ENCODE peak calls at places on chromosomes 16 and 17, in seven cellular contexts. One of them, this sample, is unnamed.

GRCh38 chr16:89893642-89894548 is 20.5 kb downstream of the TCF25 start:
- ATAC-seq in A549: peak; percentile 20
- ATAC-seq in activated T-cell treated with anti-CD3 and anti-CD28 coated beads, Interleukin-2, amount 50 U/mL, for 72 hours: no peak
- ATAC-seq in activated CD8-positive, alpha-beta T cell treated with anti-CD3 and anti-CD28 coated beads for 36 hours: no peak
- ATAC-seq in right cardiac atrium: peak; percentile 20
- ATAC-seq in heart left ventricle: peak; percentile 5
- ATAC-seq in upper lobe of right lung: peak; percentile 31
- ATAC-seq in this sample: no peak

GRCh38 chr17:1577657-1578428 is 15.3 kb upstream of the PITPNA start:
- ATAC-seq in activated T-cell treated with anti-CD3 and anti-CD28 coated beads, Interleukin-2, amount 50 U/mL, for 72 hours: peak; percentile 3
- ATAC-seq in upper lobe of right lung: peak; percentile 8
- ATAC-seq in activated CD8-positive, alpha-beta T cell treated with anti-CD3 and anti-CD28 coated beads for 36 hours: no peak
- ATAC-seq in right cardiac atrium: peak; percentile 3
- ATAC-seq in heart left ventricle: peak; percentile 3
- ATAC-seq in A549: no peak
- ATAC-seq in this sample: peak; percentile 8

GRCh38 chr16:2091722-2092620 is 43.7 kb downstream of the PKD1 start:
- ATAC-seq in activated T-cell treated with anti-CD3 and anti-CD28 coated beads, Interleukin-2, amount 50 U/mL, for 72 hours: no peak
- ATAC-seq in right cardiac atrium: no peak
- ATAC-seq in heart left ventricle: no peak
- ATAC-seq in upper lobe of right lung: no peak
- ATAC-seq in A549: no peak
- ATAC-seq in activated CD8-positive, alpha-beta T cell treated with anti-CD3 and anti-CD28 coated beads for 36 hours: no peak
- ATAC-seq in this sample: no peak

GRCh38 chr17:33273743-33274410 is 19.2 kb downstream of the ASIC2 start:
- ATAC-seq in activated CD8-positive, alpha-beta T cell treated with anti-CD3 and anti-CD28 coated beads for 36 hours: no peak
- ATAC-seq in activated T-cell treated with anti-CD3 and anti-CD28 coated beads, Interleukin-2, amount 50 U/mL, for 72 hours: no peak
- ATAC-seq in right cardiac atrium: no peak
- ATAC-seq in heart left ventricle: no peak
- ATAC-seq in upper lobe of right lung: no peak
- ATAC-seq in A549: no peak
- ATAC-seq in this sample: no peak

GRCh38 chr17:75511270-75511609 is 4.1 kb downstream of the CASKIN2 start:
- ATAC-seq in A549: no peak
- ATAC-seq in upper lobe of right lung: no peak
- ATAC-seq in activated T-cell treated with anti-CD3 and anti-CD28 coated beads, Interleukin-2, amount 50 U/mL, for 72 hours: no peak
- ATAC-seq in heart left ventricle: no peak
- ATAC-seq in activated CD8-positive, alpha-beta T cell treated with anti-CD3 and anti-CD28 coated beads for 36 hours: no peak
- ATAC-seq in right cardiac atrium: no peak
- ATAC-seq in this sample: no peak

GRCh38 chr17:7579839-7580630 is 597 bp downstream of the CD68 start:
- ATAC-seq in heart left ventricle: no peak
- ATAC-seq in upper lobe of right lung: peak; percentile 0
- ATAC-seq in activated T-cell treated with anti-CD3 and anti-CD28 coated beads, Interleukin-2, amount 50 U/mL, for 72 hours: no peak
- ATAC-seq in activated CD8-positive, alpha-beta T cell treated with anti-CD3 and anti-CD28 coated beads for 36 hours: no peak
- ATAC-seq in right cardiac atrium: no peak
- ATAC-seq in A549: peak; percentile 4
- ATAC-seq in this sample: no peak

GRCh38 chr16:74936902-74937560 is 47.9 kb downstream of the WDR59 start:
- ATAC-seq in A549: no peak
- ATAC-seq in upper lobe of right lung: peak; percentile 95
- ATAC-seq in activated CD8-positive, alpha-beta T cell treated with anti-CD3 and anti-CD28 coated beads for 36 hours: peak; percentile 66
- ATAC-seq in heart left ventricle: no peak
- ATAC-seq in right cardiac atrium: no peak
- ATAC-seq in activated T-cell treated with anti-CD3 and anti-CD28 coated beads, Interleukin-2, amount 50 U/mL, for 72 hours: peak; percentile 98
- ATAC-seq in this sample: no peak

GRCh38 chr16:57852189-57852588 is 49.9 kb upstream of the KIFC3 start:
- ATAC-seq in A549: no peak
- ATAC-seq in upper lobe of right lung: no peak
- ATAC-seq in activated T-cell treated with anti-CD3 and anti-CD28 coated beads, Interleukin-2, amount 50 U/mL, for 72 hours: no peak
- ATAC-seq in heart left ventricle: no peak
- ATAC-seq in activated CD8-positive, alpha-beta T cell treated with anti-CD3 and anti-CD28 coated beads for 36 hours: no peak
- ATAC-seq in right cardiac atrium: no peak
- ATAC-seq in this sample: no peak

GRCh38 chr17:82915697-82916027 is 75.8 kb upstream of the ZNF750 start:
- ATAC-seq in upper lobe of right lung: no peak
- ATAC-seq in activated CD8-positive, alpha-beta T cell treated with anti-CD3 and anti-CD28 coated beads for 36 hours: no peak
- ATAC-seq in A549: no peak
- ATAC-seq in heart left ventricle: no peak
- ATAC-seq in right cardiac atrium: no peak
- ATAC-seq in activated T-cell treated with anti-CD3 and anti-CD28 coated beads, Interleukin-2, amount 50 U/mL, for 72 hours: no peak
- ATAC-seq in this sample: no peak

GRCh38 chr17:66518677-66519076 is 216.3 kb downstream of the PRKCA start:
- ATAC-seq in activated CD8-positive, alpha-beta T cell treated with anti-CD3 and anti-CD28 coated beads for 36 hours: no peak
- ATAC-seq in right cardiac atrium: no peak
- ATAC-seq in upper lobe of right lung: no peak
- ATAC-seq in A549: no peak
- ATAC-seq in heart left ventricle: no peak
- ATAC-seq in activated T-cell treated with anti-CD3 and anti-CD28 coated beads, Interleukin-2, amount 50 U/mL, for 72 hours: no peak
- ATAC-seq in this sample: no peak

GRCh38 chr17:48804936-48805411 is 12.1 kb downstream of the TTLL6 start:
- ATAC-seq in right cardiac atrium: peak; percentile 88
- ATAC-seq in activated CD8-positive, alpha-beta T cell treated with anti-CD3 and anti-CD28 coated beads for 36 hours: peak; percentile 100
- ATAC-seq in upper lobe of right lung: peak; percentile 91
- ATAC-seq in A549: peak; percentile 95
- ATAC-seq in activated T-cell treated with anti-CD3 and anti-CD28 coated beads, Interleukin-2, amount 50 U/mL, for 72 hours: peak; percentile 84
- ATAC-seq in heart left ventricle: peak; percentile 90
- ATAC-seq in this sample: peak; percentile 83

GRCh38 chr16:73771196-73771595 is 525.4 kb upstream of the PSMD7 start:
- ATAC-seq in activated CD8-positive, alpha-beta T cell treated with anti-CD3 and anti-CD28 coated beads for 36 hours: no peak
- ATAC-seq in A549: no peak
- ATAC-seq in activated T-cell treated with anti-CD3 and anti-CD28 coated beads, Interleukin-2, amount 50 U/mL, for 72 hours: no peak
- ATAC-seq in right cardiac atrium: no peak
- ATAC-seq in upper lobe of right lung: no peak
- ATAC-seq in heart left ventricle: no peak
- ATAC-seq in this sample: no peak

GRCh38 chr17:15261063-15261817 is 3.9 kb downstream of the PMP22 start:
- ATAC-seq in activated CD8-positive, alpha-beta T cell treated with anti-CD3 and anti-CD28 coated beads for 36 hours: peak; percentile 43
- ATAC-seq in upper lobe of right lung: peak; percentile 10
- ATAC-seq in right cardiac atrium: peak; percentile 32
- ATAC-seq in A549: peak; percentile 62
- ATAC-seq in heart left ventricle: peak; percentile 21
- ATAC-seq in activated T-cell treated with anti-CD3 and anti-CD28 coated beads, Interleukin-2, amount 50 U/mL, for 72 hours: peak; percentile 25
- ATAC-seq in this sample: peak; percentile 28

GRCh38 chr17:9765302-9765701 is 26.1 kb downstream of the DHRS7C start:
- ATAC-seq in A549: no peak
- ATAC-seq in upper lobe of right lung: no peak
- ATAC-seq in activated CD8-positive, alpha-beta T cell treated with anti-CD3 and anti-CD28 coated beads for 36 hours: no peak
- ATAC-seq in heart left ventricle: peak; percentile 70
- ATAC-seq in right cardiac atrium: no peak
- ATAC-seq in activated T-cell treated with anti-CD3 and anti-CD28 coated beads, Interleukin-2, amount 50 U/mL, for 72 hours: no peak
- ATAC-seq in this sample: no peak

GRCh38 chr16:66606000-66606751 is 1.7 kb downstream of the CMTM3 start:
- ATAC-seq in activated T-cell treated with anti-CD3 and anti-CD28 coated beads, Interleukin-2, amount 50 U/mL, for 72 hours: no peak
- ATAC-seq in upper lobe of right lung: no peak
- ATAC-seq in A549: no peak
- ATAC-seq in right cardiac atrium: no peak
- ATAC-seq in activated CD8-positive, alpha-beta T cell treated with anti-CD3 and anti-CD28 coated beads for 36 hours: no peak
- ATAC-seq in heart left ventricle: no peak
- ATAC-seq in this sample: no peak

GRCh38 chr17:3773511-3773910 is 27.5 kb downstream of the ITGAE start:
- ATAC-seq in right cardiac atrium: no peak
- ATAC-seq in upper lobe of right lung: no peak
- ATAC-seq in activated CD8-positive, alpha-beta T cell treated with anti-CD3 and anti-CD28 coated beads for 36 hours: no peak
- ATAC-seq in heart left ventricle: no peak
- ATAC-seq in A549: peak; percentile 45
- ATAC-seq in activated T-cell treated with anti-CD3 and anti-CD28 coated beads, Interleukin-2, amount 50 U/mL, for 72 hours: no peak
- ATAC-seq in this sample: no peak

GRCh38 chr17:42027961-42028790 is 8.3 kb downstream of the NKIRAS2 start:
- ATAC-seq in activated T-cell treated with anti-CD3 and anti-CD28 coated beads, Interleukin-2, amount 50 U/mL, for 72 hours: no peak
- ATAC-seq in right cardiac atrium: no peak
- ATAC-seq in A549: peak; percentile 58
- ATAC-seq in activated CD8-positive, alpha-beta T cell treated with anti-CD3 and anti-CD28 coated beads for 36 hours: no peak
- ATAC-seq in heart left ventricle: no peak
- ATAC-seq in upper lobe of right lung: no peak
- ATAC-seq in this sample: no peak

GRCh38 chr16:79662673-79663313 is 62.3 kb upstream of the MAF start:
- ATAC-seq in upper lobe of right lung: no peak
- ATAC-seq in activated T-cell treated with anti-CD3 and anti-CD28 coated beads, Interleukin-2, amount 50 U/mL, for 72 hours: no peak
- ATAC-seq in activated CD8-positive, alpha-beta T cell treated with anti-CD3 and anti-CD28 coated beads for 36 hours: no peak
- ATAC-seq in right cardiac atrium: no peak
- ATAC-seq in heart left ventricle: no peak
- ATAC-seq in A549: no peak
- ATAC-seq in this sample: no peak

GRCh38 chr16:50876263-50876662 is 134.4 kb downstream of the CYLD start:
- ATAC-seq in right cardiac atrium: no peak
- ATAC-seq in heart left ventricle: no peak
- ATAC-seq in A549: no peak
- ATAC-seq in activated CD8-positive, alpha-beta T cell treated with anti-CD3 and anti-CD28 coated beads for 36 hours: no peak
- ATAC-seq in upper lobe of right lung: no peak
- ATAC-seq in activated T-cell treated with anti-CD3 and anti-CD28 coated beads, Interleukin-2, amount 50 U/mL, for 72 hours: no peak
- ATAC-seq in this sample: no peak

GRCh38 chr17:33639103-33639991 is 346.3 kb upstream of the ASIC2 start:
- ATAC-seq in A549: no peak
- ATAC-seq in upper lobe of right lung: peak; percentile 80
- ATAC-seq in right cardiac atrium: no peak
- ATAC-seq in heart left ventricle: no peak
- ATAC-seq in activated T-cell treated with anti-CD3 and anti-CD28 coated beads, Interleukin-2, amount 50 U/mL, for 72 hours: no peak
- ATAC-seq in activated CD8-positive, alpha-beta T cell treated with anti-CD3 and anti-CD28 coated beads for 36 hours: no peak
- ATAC-seq in this sample: no peak

GRCh38 chr17:17757944-17758343 is 76.7 kb downstream of the RAI1 start:
- ATAC-seq in activated CD8-positive, alpha-beta T cell treated with anti-CD3 and anti-CD28 coated beads for 36 hours: no peak
- ATAC-seq in activated T-cell treated with anti-CD3 and anti-CD28 coated beads, Interleukin-2, amount 50 U/mL, for 72 hours: no peak
- ATAC-seq in right cardiac atrium: no peak
- ATAC-seq in upper lobe of right lung: no peak
- ATAC-seq in A549: no peak
- ATAC-seq in heart left ventricle: no peak
- ATAC-seq in this sample: no peak

GRCh38 chr16:88920618-88921602 is 54.5 kb upstream of the PABPN1L start:
- ATAC-seq in heart left ventricle: peak; percentile 78
- ATAC-seq in activated CD8-positive, alpha-beta T cell treated with anti-CD3 and anti-CD28 coated beads for 36 hours: peak; percentile 62
- ATAC-seq in activated T-cell treated with anti-CD3 and anti-CD28 coated beads, Interleukin-2, amount 50 U/mL, for 72 hours: no peak
- ATAC-seq in A549: no peak
- ATAC-seq in upper lobe of right lung: peak; percentile 55
- ATAC-seq in right cardiac atrium: peak; percentile 77
- ATAC-seq in this sample: peak; percentile 83

GRCh38 chr17:77602883-77603640 is 355.4 kb upstream of the TNRC6C start:
- ATAC-seq in activated CD8-positive, alpha-beta T cell treated with anti-CD3 and anti-CD28 coated beads for 36 hours: no peak
- ATAC-seq in activated T-cell treated with anti-CD3 and anti-CD28 coated beads, Interleukin-2, amount 50 U/mL, for 72 hours: no peak
- ATAC-seq in right cardiac atrium: no peak
- ATAC-seq in A549: no peak
- ATAC-seq in upper lobe of right lung: no peak
- ATAC-seq in heart left ventricle: peak; percentile 1
- ATAC-seq in this sample: peak; percentile 1

GRCh38 chr16:592518-593306 is 2.8 kb downstream of the RAB40C start:
- ATAC-seq in A549: no peak
- ATAC-seq in heart left ventricle: no peak
- ATAC-seq in activated CD8-positive, alpha-beta T cell treated with anti-CD3 and anti-CD28 coated beads for 36 hours: no peak
- ATAC-seq in activated T-cell treated with anti-CD3 and anti-CD28 coated beads, Interleukin-2, amount 50 U/mL, for 72 hours: no peak
- ATAC-seq in right cardiac atrium: no peak
- ATAC-seq in upper lobe of right lung: peak; percentile 11
- ATAC-seq in this sample: no peak

GRCh38 chr17:42843358-42843934 is 934 bp upstream of the AOC2 start:
- ATAC-seq in heart left ventricle: peak; percentile 77
- ATAC-seq in A549: peak; percentile 80
- ATAC-seq in right cardiac atrium: peak; percentile 60
- ATAC-seq in upper lobe of right lung: peak; percentile 75
- ATAC-seq in activated CD8-positive, alpha-beta T cell treated with anti-CD3 and anti-CD28 coated beads for 36 hours: peak; percentile 29
- ATAC-seq in activated T-cell treated with anti-CD3 and anti-CD28 coated beads, Interleukin-2, amount 50 U/mL, for 72 hours: no peak
- ATAC-seq in this sample: peak; percentile 63

GRCh38 chr16:21990381-21990944 is 10.5 kb downstream of the PDZD9 start:
- ATAC-seq in right cardiac atrium: no peak
- ATAC-seq in heart left ventricle: no peak
- ATAC-seq in upper lobe of right lung: no peak
- ATAC-seq in activated T-cell treated with anti-CD3 and anti-CD28 coated beads, Interleukin-2, amount 50 U/mL, for 72 hours: no peak
- ATAC-seq in A549: no peak
- ATAC-seq in activated CD8-positive, alpha-beta T cell treated with anti-CD3 and anti-CD28 coated beads for 36 hours: no peak
- ATAC-seq in this sample: no peak

GRCh38 chr16:24515186-24515585 is 24.2 kb upstream of the RBBP6 start:
- ATAC-seq in A549: no peak
- ATAC-seq in heart left ventricle: no peak
- ATAC-seq in upper lobe of right lung: no peak
- ATAC-seq in activated CD8-positive, alpha-beta T cell treated with anti-CD3 and anti-CD28 coated beads for 36 hours: no peak
- ATAC-seq in right cardiac atrium: no peak
- ATAC-seq in activated T-cell treated with anti-CD3 and anti-CD28 coated beads, Interleukin-2, amount 50 U/mL, for 72 hours: no peak
- ATAC-seq in this sample: no peak

GRCh38 chr16:8924214-8924613 is 39.5 kb downstream of the USP7 start:
- ATAC-seq in upper lobe of right lung: peak; percentile 82
- ATAC-seq in heart left ventricle: peak; percentile 86
- ATAC-seq in right cardiac atrium: peak; percentile 73
- ATAC-seq in A549: no peak
- ATAC-seq in activated CD8-positive, alpha-beta T cell treated with anti-CD3 and anti-CD28 coated beads for 36 hours: no peak
- ATAC-seq in activated T-cell treated with anti-CD3 and anti-CD28 coated beads, Interleukin-2, amount 50 U/mL, for 72 hours: peak; percentile 38
- ATAC-seq in this sample: no peak

GRCh38 chr16:67463059-67463458 is 17.9 kb downstream of the ATP6V0D1 start:
- ATAC-seq in upper lobe of right lung: no peak
- ATAC-seq in A549: no peak
- ATAC-seq in right cardiac atrium: no peak
- ATAC-seq in heart left ventricle: no peak
- ATAC-seq in activated CD8-positive, alpha-beta T cell treated with anti-CD3 and anti-CD28 coated beads for 36 hours: no peak
- ATAC-seq in activated T-cell treated with anti-CD3 and anti-CD28 coated beads, Interleukin-2, amount 50 U/mL, for 72 hours: no peak
- ATAC-seq in this sample: no peak

GRCh38 chr17:45905812-45906211 is 11.5 kb downstream of the MAPT start:
- ATAC-seq in upper lobe of right lung: no peak
- ATAC-seq in heart left ventricle: no peak
- ATAC-seq in activated CD8-positive, alpha-beta T cell treated with anti-CD3 and anti-CD28 coated beads for 36 hours: no peak
- ATAC-seq in activated T-cell treated with anti-CD3 and anti-CD28 coated beads, Interleukin-2, amount 50 U/mL, for 72 hours: no peak
- ATAC-seq in A549: peak; percentile 12
- ATAC-seq in right cardiac atrium: no peak
- ATAC-seq in this sample: no peak

GRCh38 chr16:46607529-46607928 is 13.7 kb downstream of the SHCBP1 start:
- ATAC-seq in right cardiac atrium: no peak
- ATAC-seq in A549: peak; percentile 77
- ATAC-seq in heart left ventricle: no peak
- ATAC-seq in activated T-cell treated with anti-CD3 and anti-CD28 coated beads, Interleukin-2, amount 50 U/mL, for 72 hours: no peak
- ATAC-seq in activated CD8-positive, alpha-beta T cell treated with anti-CD3 and anti-CD28 coated beads for 36 hours: no peak
- ATAC-seq in upper lobe of right lung: no peak
- ATAC-seq in this sample: no peak

GRCh38 chr16:72482695-72483094 is 310.7 kb upstream of the PMFBP1 start:
- ATAC-seq in upper lobe of right lung: no peak
- ATAC-seq in A549: no peak
- ATAC-seq in activated T-cell treated with anti-CD3 and anti-CD28 coated beads, Interleukin-2, amount 50 U/mL, for 72 hours: no peak
- ATAC-seq in heart left ventricle: no peak
- ATAC-seq in right cardiac atrium: no peak
- ATAC-seq in activated CD8-positive, alpha-beta T cell treated with anti-CD3 and anti-CD28 coated beads for 36 hours: peak; percentile 51
- ATAC-seq in this sample: no peak

GRCh38 chr17:74917430-74917829 is 5.6 kb downstream of the USH1G start:
- ATAC-seq in upper lobe of right lung: peak; percentile 48
- ATAC-seq in heart left ventricle: no peak
- ATAC-seq in activated T-cell treated with anti-CD3 and anti-CD28 coated beads, Interleukin-2, amount 50 U/mL, for 72 hours: no peak
- ATAC-seq in activated CD8-positive, alpha-beta T cell treated with anti-CD3 and anti-CD28 coated beads for 36 hours: no peak
- ATAC-seq in A549: no peak
- ATAC-seq in right cardiac atrium: no peak
- ATAC-seq in this sample: no peak

GRCh38 chr17:58224315-58224714 is 5.3 kb upstream of the MKS1 start:
- ATAC-seq in heart left ventricle: no peak
- ATAC-seq in upper lobe of right lung: no peak
- ATAC-seq in right cardiac atrium: no peak
- ATAC-seq in activated CD8-positive, alpha-beta T cell treated with anti-CD3 and anti-CD28 coated beads for 36 hours: peak; percentile 61
- ATAC-seq in A549: no peak
- ATAC-seq in activated T-cell treated with anti-CD3 and anti-CD28 coated beads, Interleukin-2, amount 50 U/mL, for 72 hours: peak; percentile 50
- ATAC-seq in this sample: no peak

GRCh38 chr16:28304214-28304613 is 11.9 kb downstream of the SBK1 start:
- ATAC-seq in upper lobe of right lung: peak; percentile 46
- ATAC-seq in activated CD8-positive, alpha-beta T cell treated with anti-CD3 and anti-CD28 coated beads for 36 hours: no peak
- ATAC-seq in A549: peak; percentile 67
- ATAC-seq in right cardiac atrium: no peak
- ATAC-seq in activated T-cell treated with anti-CD3 and anti-CD28 coated beads, Interleukin-2, amount 50 U/mL, for 72 hours: no peak
- ATAC-seq in heart left ventricle: peak; percentile 55
- ATAC-seq in this sample: no peak

GRCh38 chr16:66026211-66026610 is 340.3 kb upstream of the CDH5 start:
- ATAC-seq in upper lobe of right lung: peak; percentile 39
- ATAC-seq in A549: peak; percentile 39
- ATAC-seq in right cardiac atrium: no peak
- ATAC-seq in heart left ventricle: peak; percentile 78
- ATAC-seq in activated CD8-positive, alpha-beta T cell treated with anti-CD3 and anti-CD28 coated beads for 36 hours: no peak
- ATAC-seq in activated T-cell treated with anti-CD3 and anti-CD28 coated beads, Interleukin-2, amount 50 U/mL, for 72 hours: no peak
- ATAC-seq in this sample: no peak